ENCODE peak calls at places on chromosomes 12 and 14, in eight cellular contexts. One of them, this sample, is unnamed.

GRCh38 chr12:96447256-96447655 is 42.1 kb upstream of the CFAP54 start:
- DNase-seq in NCI-H345: no peak
- DNase-seq in cardiac muscle cell: no peak
- DNase-seq in HCT116: no peak
- DNase-seq in NCI-H524: no peak
- DNase-seq in hippocampal formation: no peak
- DNase-seq in dermis microvascular lymphatic vessel endothelial cell: no peak
- DNase-seq in activated CD8-positive, alpha-beta memory T cell treated with anti-CD3 and anti-CD28 coated beads, Interleukin-2, amount 50 U/mL, for 4 hours: no peak
- DNase-seq in this sample: no peak

GRCh38 chr12:54389536-54390175 is 5.1 kb upstream of the ZNF385A start:
- DNase-seq in NCI-H345: peak; percentile 27
- DNase-seq in cardiac muscle cell: no peak
- DNase-seq in HCT116: no peak
- DNase-seq in NCI-H524: no peak
- DNase-seq in hippocampal formation: no peak
- DNase-seq in dermis microvascular lymphatic vessel endothelial cell: no peak
- DNase-seq in activated CD8-positive, alpha-beta memory T cell treated with anti-CD3 and anti-CD28 coated beads, Interleukin-2, amount 50 U/mL, for 4 hours: no peak
- DNase-seq in this sample: no peak

GRCh38 chr14:92035890-92036289 is 4.0 kb downstream of the TRIP11 start:
- DNase-seq in NCI-H345: no peak
- DNase-seq in cardiac muscle cell: no peak
- DNase-seq in HCT116: no peak
- DNase-seq in NCI-H524: no peak
- DNase-seq in hippocampal formation: no peak
- DNase-seq in dermis microvascular lymphatic vessel endothelial cell: no peak
- DNase-seq in activated CD8-positive, alpha-beta memory T cell treated with anti-CD3 and anti-CD28 coated beads, Interleukin-2, amount 50 U/mL, for 4 hours: no peak
- DNase-seq in this sample: no peak

GRCh38 chr12:112844814-112845565 is 53.4 kb downstream of the RPH3A start:
- DNase-seq in NCI-H345: peak; percentile 6
- DNase-seq in cardiac muscle cell: no peak
- DNase-seq in HCT116: no peak
- DNase-seq in NCI-H524: no peak
- DNase-seq in hippocampal formation: no peak
- DNase-seq in dermis microvascular lymphatic vessel endothelial cell: no peak
- DNase-seq in activated CD8-positive, alpha-beta memory T cell treated with anti-CD3 and anti-CD28 coated beads, Interleukin-2, amount 50 U/mL, for 4 hours: no peak
- DNase-seq in this sample: no peak

GRCh38 chr12:60501124-60501729 is 905.4 kb downstream of the SLC16A7 start:
- DNase-seq in NCI-H345: peak; percentile 24
- DNase-seq in cardiac muscle cell: peak; percentile 44
- DNase-seq in HCT116: no peak
- DNase-seq in NCI-H524: peak; percentile 10
- DNase-seq in hippocampal formation: no peak
- DNase-seq in dermis microvascular lymphatic vessel endothelial cell: no peak
- DNase-seq in activated CD8-positive, alpha-beta memory T cell treated with anti-CD3 and anti-CD28 coated beads, Interleukin-2, amount 50 U/mL, for 4 hours: no peak
- DNase-seq in this sample: no peak

GRCh38 chr12:72271741-72272661 is at the start of gene TRHDE:
- DNase-seq in NCI-H345: peak; percentile 53
- DNase-seq in cardiac muscle cell: peak; percentile 63
- DNase-seq in HCT116: no peak
- DNase-seq in NCI-H524: peak; percentile 73
- DNase-seq in hippocampal formation: no peak
- DNase-seq in dermis microvascular lymphatic vessel endothelial cell: no peak
- DNase-seq in activated CD8-positive, alpha-beta memory T cell treated with anti-CD3 and anti-CD28 coated beads, Interleukin-2, amount 50 U/mL, for 4 hours: no peak
- DNase-seq in this sample: no peak

GRCh38 chr12:131828671-131829350 is 618 bp downstream of the MMP17 start:
- DNase-seq in NCI-H345: no peak
- DNase-seq in cardiac muscle cell: peak; percentile 21
- DNase-seq in HCT116: no peak
- DNase-seq in NCI-H524: peak; percentile 52
- DNase-seq in hippocampal formation: no peak
- DNase-seq in dermis microvascular lymphatic vessel endothelial cell: no peak
- DNase-seq in activated CD8-positive, alpha-beta memory T cell treated with anti-CD3 and anti-CD28 coated beads, Interleukin-2, amount 50 U/mL, for 4 hours: no peak
- DNase-seq in this sample: no peak

GRCh38 chr12:52082988-52083637 is 3.6 kb downstream of the SMIM41 start:
- DNase-seq in NCI-H345: peak; percentile 52
- DNase-seq in cardiac muscle cell: peak; percentile 69
- DNase-seq in HCT116: no peak
- DNase-seq in NCI-H524: peak; percentile 61
- DNase-seq in hippocampal formation: no peak
- DNase-seq in dermis microvascular lymphatic vessel endothelial cell: no peak
- DNase-seq in activated CD8-positive, alpha-beta memory T cell treated with anti-CD3 and anti-CD28 coated beads, Interleukin-2, amount 50 U/mL, for 4 hours: peak; percentile 76
- DNase-seq in this sample: peak; percentile 46

GRCh38 chr14:33859306-33859705 is 91.6 kb downstream of the EGLN3 start:
- DNase-seq in NCI-H345: no peak
- DNase-seq in cardiac muscle cell: no peak
- DNase-seq in HCT116: no peak
- DNase-seq in NCI-H524: no peak
- DNase-seq in hippocampal formation: no peak
- DNase-seq in dermis microvascular lymphatic vessel endothelial cell: no peak
- DNase-seq in activated CD8-positive, alpha-beta memory T cell treated with anti-CD3 and anti-CD28 coated beads, Interleukin-2, amount 50 U/mL, for 4 hours: no peak
- DNase-seq in this sample: no peak

GRCh38 chr12:7747196-7747595 is at the start of gene CLEC4C:
- DNase-seq in NCI-H345: no peak
- DNase-seq in cardiac muscle cell: no peak
- DNase-seq in HCT116: no peak
- DNase-seq in NCI-H524: no peak
- DNase-seq in hippocampal formation: no peak
- DNase-seq in dermis microvascular lymphatic vessel endothelial cell: no peak
- DNase-seq in activated CD8-positive, alpha-beta memory T cell treated with anti-CD3 and anti-CD28 coated beads, Interleukin-2, amount 50 U/mL, for 4 hours: no peak
- DNase-seq in this sample: no peak

GRCh38 chr12:3592856-3593625 is 102.0 kb downstream of the PRMT8 start:
- DNase-seq in NCI-H345: no peak
- DNase-seq in cardiac muscle cell: no peak
- DNase-seq in HCT116: no peak
- DNase-seq in NCI-H524: no peak
- DNase-seq in hippocampal formation: no peak
- DNase-seq in dermis microvascular lymphatic vessel endothelial cell: no peak
- DNase-seq in activated CD8-positive, alpha-beta memory T cell treated with anti-CD3 and anti-CD28 coated beads, Interleukin-2, amount 50 U/mL, for 4 hours: no peak
- DNase-seq in this sample: no peak

GRCh38 chr12:19186722-19187661 is 57.5 kb downstream of the PLEKHA5 start:
- DNase-seq in NCI-H345: peak; percentile 42
- DNase-seq in cardiac muscle cell: peak; percentile 66
- DNase-seq in HCT116: peak; percentile 31
- DNase-seq in NCI-H524: peak; percentile 57
- DNase-seq in hippocampal formation: peak; percentile 55
- DNase-seq in dermis microvascular lymphatic vessel endothelial cell: peak; percentile 45
- DNase-seq in activated CD8-positive, alpha-beta memory T cell treated with anti-CD3 and anti-CD28 coated beads, Interleukin-2, amount 50 U/mL, for 4 hours: no peak
- DNase-seq in this sample: no peak

GRCh38 chr14:35956376-35957000 is 130.3 kb downstream of the BRMS1L start:
- DNase-seq in NCI-H345: no peak
- DNase-seq in cardiac muscle cell: no peak
- DNase-seq in HCT116: no peak
- DNase-seq in NCI-H524: no peak
- DNase-seq in hippocampal formation: no peak
- DNase-seq in dermis microvascular lymphatic vessel endothelial cell: no peak
- DNase-seq in activated CD8-positive, alpha-beta memory T cell treated with anti-CD3 and anti-CD28 coated beads, Interleukin-2, amount 50 U/mL, for 4 hours: no peak
- DNase-seq in this sample: no peak

GRCh38 chr14:104509673-104510072 is 69.9 kb upstream of the C14orf180 start:
- DNase-seq in NCI-H345: no peak
- DNase-seq in cardiac muscle cell: no peak
- DNase-seq in HCT116: no peak
- DNase-seq in NCI-H524: peak; percentile 69
- DNase-seq in hippocampal formation: no peak
- DNase-seq in dermis microvascular lymphatic vessel endothelial cell: no peak
- DNase-seq in activated CD8-positive, alpha-beta memory T cell treated with anti-CD3 and anti-CD28 coated beads, Interleukin-2, amount 50 U/mL, for 4 hours: no peak
- DNase-seq in this sample: no peak

GRCh38 chr12:29226621-29227020 is 77.5 kb downstream of the FAR2 start:
- DNase-seq in NCI-H345: no peak
- DNase-seq in cardiac muscle cell: no peak
- DNase-seq in HCT116: no peak
- DNase-seq in NCI-H524: no peak
- DNase-seq in hippocampal formation: no peak
- DNase-seq in dermis microvascular lymphatic vessel endothelial cell: no peak
- DNase-seq in activated CD8-positive, alpha-beta memory T cell treated with anti-CD3 and anti-CD28 coated beads, Interleukin-2, amount 50 U/mL, for 4 hours: no peak
- DNase-seq in this sample: no peak

GRCh38 chr12:57085999-57086950 is 2.6 kb upstream of the NAB2 start:
- DNase-seq in NCI-H345: no peak
- DNase-seq in cardiac muscle cell: peak; percentile 82
- DNase-seq in HCT116: no peak
- DNase-seq in NCI-H524: peak; percentile 70
- DNase-seq in hippocampal formation: peak; percentile 63
- DNase-seq in dermis microvascular lymphatic vessel endothelial cell: no peak
- DNase-seq in activated CD8-positive, alpha-beta memory T cell treated with anti-CD3 and anti-CD28 coated beads, Interleukin-2, amount 50 U/mL, for 4 hours: peak; percentile 74
- DNase-seq in this sample: no peak

GRCh38 chr12:20946732-20947131 is 136.2 kb downstream of the SLCO1B3 start:
- DNase-seq in NCI-H345: no peak
- DNase-seq in cardiac muscle cell: peak; percentile 34
- DNase-seq in HCT116: peak; percentile 6
- DNase-seq in NCI-H524: peak; percentile 36
- DNase-seq in hippocampal formation: no peak
- DNase-seq in dermis microvascular lymphatic vessel endothelial cell: no peak
- DNase-seq in activated CD8-positive, alpha-beta memory T cell treated with anti-CD3 and anti-CD28 coated beads, Interleukin-2, amount 50 U/mL, for 4 hours: no peak
- DNase-seq in this sample: no peak

GRCh38 chr12:74641694-74642093 is 104.1 kb downstream of the ATXN7L3B start:
- DNase-seq in NCI-H345: no peak
- DNase-seq in cardiac muscle cell: no peak
- DNase-seq in HCT116: no peak
- DNase-seq in NCI-H524: no peak
- DNase-seq in hippocampal formation: no peak
- DNase-seq in dermis microvascular lymphatic vessel endothelial cell: no peak
- DNase-seq in activated CD8-positive, alpha-beta memory T cell treated with anti-CD3 and anti-CD28 coated beads, Interleukin-2, amount 50 U/mL, for 4 hours: no peak
- DNase-seq in this sample: no peak